ENCODE peak calls at places on chromosome 11, in eight cellular contexts. C is fibroblast of pulmonary artery, Z is astrocyte of the cerebellum, L is fibroblast of lung, V is GM20000, F is mesothelial cell of epicardium, P is left lung, M is uterus. E is an unnamed sample.

GRCh38 chr11:11668781-11669180 is 47.0 kb upstream of the GALNT18 start:
- DNase-seq in C (no peak), P (no peak), Z (no peak), F (no peak), V (no peak), M (no peak), L (no peak), E (no peak)

GRCh38 chr11:119709638-119710346 is 19.2 kb downstream of the NECTIN1 start:
- DNase-seq in P (no peak), Z (peak), M (no peak), L (peak), C (peak), F (no peak), V (peak), E (no peak)

GRCh38 chr11:7927635-7928034 is 3.4 kb downstream of the OR10A6 start:
- DNase-seq in P (no peak), Z (no peak), F (no peak), C (peak), M (no peak), L (peak), V (no peak), E (peak)

GRCh38 chr11:113014731-113015455 is 53.7 kb downstream of the NCAM1 start:
- DNase-seq in Z (no peak), L (peak), C (peak), F (no peak), P (no peak), V (no peak), M (peak), E (no peak)

GRCh38 chr11:109695696-109696095 is 273.7 kb downstream of the C11orf87 start:
- DNase-seq in F (no peak), Z (no peak), V (no peak), P (no peak), M (no peak), L (peak), C (peak), E (peak)

GRCh38 chr11:12812849-12813248 is 138.6 kb downstream of the TEAD1 start:
- DNase-seq in V (no peak), P (no peak), L (no peak), M (no peak), Z (no peak), F (no peak), C (no peak), E (no peak)

GRCh38 chr11:69307421-69307820 is 13.5 kb downstream of the MYEOV start:
- DNase-seq in Z (no peak), C (no peak), V (no peak), M (no peak), L (no peak), P (no peak), F (no peak), E (no peak)

GRCh38 chr11:19644316-19644715 is 68.3 kb upstream of the NAV2 start:
- DNase-seq in P (no peak), M (no peak), V (no peak), F (no peak), L (no peak), C (no peak), Z (peak), E (no peak)

GRCh38 chr11:14908214-14908880 is 16.3 kb upstream of the CYP2R1 start:
- DNase-seq in L (peak), Z (no peak), F (no peak), C (peak), V (peak), M (no peak), P (no peak), E (peak)

GRCh38 chr11:12556788-12557384 is 117.3 kb upstream of the TEAD1 start:
- DNase-seq in L (peak), C (peak), P (peak), V (no peak), Z (peak), M (peak), F (peak), E (peak)

GRCh38 chr11:7600205-7600775 is 73.0 kb downstream of the CYB5R2 start:
- DNase-seq in V (no peak), F (no peak), M (no peak), Z (no peak), L (peak), C (peak), P (peak), E (peak)

GRCh38 chr11:34274712-34275398 is 83.0 kb downstream of the ABTB2 start:
- DNase-seq in L (peak), M (peak), Z (peak), C (peak), P (peak), V (no peak), F (peak), E (peak)

GRCh38 chr11:17600316-17601205 is 53.5 kb downstream of the OTOG start:
- DNase-seq in Z (no peak), F (no peak), L (no peak), C (no peak), M (no peak), V (no peak), P (peak), E (no peak)

GRCh38 chr11:86931965-86932332 is 23.2 kb downstream of the FZD4 start:
- DNase-seq in V (no peak), L (peak), Z (no peak), C (peak), M (peak), F (no peak), P (no peak), E (peak)

DNA sequence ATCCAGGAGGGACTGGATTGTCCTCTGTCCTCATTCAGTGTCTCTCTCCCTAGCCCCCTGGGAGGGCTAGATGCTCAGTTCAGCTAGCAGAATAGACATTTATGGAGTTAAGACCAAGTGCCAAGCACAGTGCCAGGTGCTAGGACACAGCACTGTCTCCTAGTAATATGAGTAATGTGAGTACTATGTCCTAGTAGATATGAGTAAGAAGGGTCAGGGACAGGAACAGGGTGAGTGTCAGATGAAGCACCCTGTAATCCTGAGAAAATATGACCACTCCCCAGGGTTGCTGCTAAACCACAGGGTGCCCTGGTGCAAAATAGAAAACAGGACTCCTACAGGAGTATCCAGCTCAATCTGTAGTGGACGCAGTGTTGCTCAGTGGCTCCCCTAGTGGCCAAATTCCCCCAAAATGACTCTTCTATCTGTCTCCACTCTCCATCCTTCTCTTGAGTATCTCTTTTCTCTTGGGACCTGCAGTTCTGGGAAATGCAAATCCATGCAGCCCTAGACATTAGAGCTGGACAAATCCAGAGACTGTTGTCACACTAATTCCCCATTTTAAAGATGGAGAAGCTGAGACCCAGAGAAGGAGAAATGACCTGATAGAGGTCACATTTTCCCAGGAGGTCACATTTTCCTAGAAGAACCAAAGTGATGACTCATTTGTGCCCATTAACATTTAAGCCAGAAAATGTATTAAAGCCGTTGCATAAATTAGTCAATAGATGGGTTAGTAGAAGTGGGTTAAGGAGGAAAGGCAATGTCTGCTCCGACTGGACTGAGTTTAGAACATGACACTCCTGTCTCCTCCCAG is 214.3 kb downstream of the NXPE2 start:
- DNase-seq in L (no peak), Z (no peak), F (no peak), V (peak), P (no peak), C (no peak), M (no peak), E (peak)
- TF ChIP-seq CTCF in L (no peak), Z (peak), F (peak), V (peak), P (peak), C (no peak), M (no peak), E (peak)

GRCh38 chr11:67095214-67095507 is 23.9 kb upstream of the KDM2A start:
- DNase-seq in M (no peak), C (no peak), V (no peak), P (no peak), Z (no peak), F (no peak), L (no peak), E (no peak)
- TF ChIP-seq CTCF in M (no peak), C (no peak), V (no peak), P (no peak), Z (no peak), F (peak), L (no peak), E (no peak)

DNA sequence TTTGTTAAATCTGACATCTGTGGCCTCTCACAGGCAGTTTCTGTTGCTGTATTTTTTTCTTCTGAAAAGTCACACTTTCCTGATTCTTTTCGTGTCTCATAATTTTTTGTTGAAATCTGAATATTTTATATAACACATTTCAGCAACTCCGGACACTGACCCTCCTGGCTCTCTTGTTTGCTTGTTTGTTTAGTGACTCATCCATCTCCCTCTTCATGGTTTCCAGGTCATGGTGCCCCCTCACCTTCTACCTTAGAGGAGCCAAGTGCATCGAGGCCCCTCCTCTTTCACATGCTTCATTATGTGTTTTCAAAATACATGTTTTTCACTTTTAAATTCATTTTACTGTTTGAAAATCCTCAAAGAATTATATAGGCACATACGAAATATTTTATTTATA is 562.4 kb downstream of the OPCML start:
- DNase-seq in M (no peak), V (no peak), F (no peak), C (no peak), Z (no peak), L (no peak), P (no peak), E (no peak)
- TF ChIP-seq CTCF in M (no peak), V (no peak), F (no peak), C (no peak), Z (no peak), L (no peak), P (no peak), E (no peak)

GRCh38 chr11:114180301-114181055 is 115.7 kb upstream of the NNMT start:
- DNase-seq in P (peak), L (peak), M (peak), C (peak), V (no peak), Z (no peak), F (no peak), E (peak)
- TF ChIP-seq CTCF in P (peak), L (peak), M (peak), C (peak), V (no peak), Z (peak), F (no peak), E (peak)

GRCh38 chr11:129992161-129992944 is 10.3 kb downstream of the PRDM10 start:
- DNase-seq in P (no peak), L (peak), F (no peak), C (peak), Z (no peak), V (peak), M (peak), E (peak)
- TF ChIP-seq CTCF in P (no peak), L (no peak), F (no peak), C (peak), Z (peak), V (peak), M (no peak), E (peak)

DNA sequence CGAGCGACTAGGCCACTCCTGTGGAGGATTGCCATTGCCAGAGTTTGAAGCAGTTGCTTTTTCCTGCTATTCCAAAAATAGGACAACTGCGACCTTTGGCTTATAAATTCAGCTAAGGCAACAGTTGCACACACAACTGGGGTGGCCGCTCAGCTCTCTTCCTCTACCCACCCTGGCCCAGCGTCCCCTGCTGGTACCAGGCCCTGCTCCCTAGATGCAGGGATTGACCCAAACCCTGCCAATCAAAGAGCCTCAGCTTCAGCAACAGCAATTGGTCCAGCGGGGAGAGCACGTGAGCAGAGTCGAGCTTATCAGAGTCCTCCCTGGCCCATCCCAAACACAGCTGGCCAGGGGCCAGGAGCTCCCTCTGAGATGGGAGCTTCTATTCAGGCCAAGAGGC is 22.0 kb upstream of the CABP2 start:
- DNase-seq in L (no peak), V (no peak), M (no peak), F (no peak), Z (no peak), C (no peak), P (no peak), E (no peak)
- TF ChIP-seq CTCF in L (no peak), V (no peak), M (no peak), F (no peak), Z (no peak), C (no peak), P (no peak), E (no peak)

E was measured in MCF 10A.